ENCODE peak calls at places on chromosomes 2 and 18, in eight cellular contexts. One of them, this sample, is unnamed.

GRCh38 chr2:2886934-2887333 is 490.7 kb downstream of the EIPR1 start:
- DNase-seq in kidney glomerular epithelial cell: no peak
- DNase-seq in ACHN: no peak
- DNase-seq in left ventricle myocardium superior: no peak
- DNase-seq in central memory CD4-positive, alpha-beta T cell: no peak
- DNase-seq in amygdala: no peak
- DNase-seq in stimulated activated CD8-positive, alpha-beta memory T cell treated with anti-CD3 and anti-CD28 coated beads, Interleukin-4, amount 100 ng/mL, for 4 hours: no peak
- DNase-seq in ovary: no peak
- DNase-seq in this sample: peak; percentile 14

GRCh38 chr2:44335806-44336538 is 25.3 kb downstream of the PREPL start:
- DNase-seq in ovary: no peak
- DNase-seq in central memory CD4-positive, alpha-beta T cell: no peak
- DNase-seq in amygdala: no peak
- DNase-seq in kidney glomerular epithelial cell: no peak
- DNase-seq in left ventricle myocardium superior: no peak
- DNase-seq in ACHN: no peak
- DNase-seq in stimulated activated CD8-positive, alpha-beta memory T cell treated with anti-CD3 and anti-CD28 coated beads, Interleukin-4, amount 100 ng/mL, for 4 hours: no peak
- DNase-seq in this sample: no peak

GRCh38 chr2:36697424-36698066 is 1.0 kb downstream of the VIT start:
- DNase-seq in amygdala: no peak
- DNase-seq in central memory CD4-positive, alpha-beta T cell: no peak
- DNase-seq in stimulated activated CD8-positive, alpha-beta memory T cell treated with anti-CD3 and anti-CD28 coated beads, Interleukin-4, amount 100 ng/mL, for 4 hours: no peak
- DNase-seq in left ventricle myocardium superior: no peak
- DNase-seq in kidney glomerular epithelial cell: no peak
- DNase-seq in ACHN: no peak
- DNase-seq in ovary: no peak
- DNase-seq in this sample: no peak

GRCh38 chr18:12862874-12863482 is 21.1 kb downstream of the PTPN2 start:
- DNase-seq in central memory CD4-positive, alpha-beta T cell: no peak
- DNase-seq in stimulated activated CD8-positive, alpha-beta memory T cell treated with anti-CD3 and anti-CD28 coated beads, Interleukin-4, amount 100 ng/mL, for 4 hours: no peak
- DNase-seq in left ventricle myocardium superior: no peak
- DNase-seq in amygdala: no peak
- DNase-seq in ACHN: no peak
- DNase-seq in kidney glomerular epithelial cell: no peak
- DNase-seq in ovary: no peak
- DNase-seq in this sample: no peak

GRCh38 chr18:24811963-24812681 is 351.7 kb downstream of the HRH4 start:
- DNase-seq in left ventricle myocardium superior: no peak
- DNase-seq in kidney glomerular epithelial cell: no peak
- DNase-seq in ovary: no peak
- DNase-seq in ACHN: no peak
- DNase-seq in amygdala: no peak
- DNase-seq in central memory CD4-positive, alpha-beta T cell: no peak
- DNase-seq in stimulated activated CD8-positive, alpha-beta memory T cell treated with anti-CD3 and anti-CD28 coated beads, Interleukin-4, amount 100 ng/mL, for 4 hours: no peak
- DNase-seq in this sample: no peak

GRCh38 chr2:10487144-10488104 is 39.3 kb upstream of the ODC1 start:
- DNase-seq in stimulated activated CD8-positive, alpha-beta memory T cell treated with anti-CD3 and anti-CD28 coated beads, Interleukin-4, amount 100 ng/mL, for 4 hours: no peak
- DNase-seq in left ventricle myocardium superior: no peak
- DNase-seq in ovary: no peak
- DNase-seq in central memory CD4-positive, alpha-beta T cell: no peak
- DNase-seq in kidney glomerular epithelial cell: peak; percentile 14
- DNase-seq in amygdala: no peak
- DNase-seq in ACHN: peak; percentile 15
- DNase-seq in this sample: peak; percentile 53

GRCh38 chr2:167294775-167295140 is 406.5 kb downstream of the XIRP2 start:
- DNase-seq in amygdala: no peak
- DNase-seq in ovary: no peak
- DNase-seq in kidney glomerular epithelial cell: peak; percentile 30
- DNase-seq in left ventricle myocardium superior: no peak
- DNase-seq in central memory CD4-positive, alpha-beta T cell: no peak
- DNase-seq in ACHN: no peak
- DNase-seq in stimulated activated CD8-positive, alpha-beta memory T cell treated with anti-CD3 and anti-CD28 coated beads, Interleukin-4, amount 100 ng/mL, for 4 hours: no peak
- DNase-seq in this sample: no peak

GRCh38 chr2:70328921-70329561 is 27.2 kb upstream of the FAM136A start:
- DNase-seq in stimulated activated CD8-positive, alpha-beta memory T cell treated with anti-CD3 and anti-CD28 coated beads, Interleukin-4, amount 100 ng/mL, for 4 hours: no peak
- DNase-seq in ACHN: no peak
- DNase-seq in kidney glomerular epithelial cell: peak; percentile 71
- DNase-seq in left ventricle myocardium superior: no peak
- DNase-seq in central memory CD4-positive, alpha-beta T cell: no peak
- DNase-seq in ovary: no peak
- DNase-seq in amygdala: no peak
- DNase-seq in this sample: no peak

GRCh38 chr2:203535078-203535783 is at the start of gene RAPH1:
- DNase-seq in central memory CD4-positive, alpha-beta T cell: peak; percentile 48
- DNase-seq in ovary: peak; percentile 80
- DNase-seq in stimulated activated CD8-positive, alpha-beta memory T cell treated with anti-CD3 and anti-CD28 coated beads, Interleukin-4, amount 100 ng/mL, for 4 hours: peak; percentile 30
- DNase-seq in kidney glomerular epithelial cell: peak; percentile 89
- DNase-seq in ACHN: peak; percentile 88
- DNase-seq in amygdala: peak; percentile 67
- DNase-seq in left ventricle myocardium superior: peak; percentile 94
- DNase-seq in this sample: peak; percentile 88

GRCh38 chr2:207048421-207048820 is 109.1 kb downstream of the CPO start:
- DNase-seq in stimulated activated CD8-positive, alpha-beta memory T cell treated with anti-CD3 and anti-CD28 coated beads, Interleukin-4, amount 100 ng/mL, for 4 hours: no peak
- DNase-seq in ovary: no peak
- DNase-seq in central memory CD4-positive, alpha-beta T cell: no peak
- DNase-seq in ACHN: no peak
- DNase-seq in amygdala: no peak
- DNase-seq in kidney glomerular epithelial cell: no peak
- DNase-seq in left ventricle myocardium superior: no peak
- DNase-seq in this sample: no peak

GRCh38 chr2:226426292-226426736 is 373.3 kb downstream of the IRS1 start:
- DNase-seq in amygdala: no peak
- DNase-seq in stimulated activated CD8-positive, alpha-beta memory T cell treated with anti-CD3 and anti-CD28 coated beads, Interleukin-4, amount 100 ng/mL, for 4 hours: no peak
- DNase-seq in left ventricle myocardium superior: no peak
- DNase-seq in ACHN: no peak
- DNase-seq in ovary: no peak
- DNase-seq in central memory CD4-positive, alpha-beta T cell: no peak
- DNase-seq in kidney glomerular epithelial cell: no peak
- DNase-seq in this sample: no peak

GRCh38 chr18:12722731-12723130 is 19.9 kb downstream of the PSMG2 start:
- DNase-seq in left ventricle myocardium superior: no peak
- DNase-seq in kidney glomerular epithelial cell: no peak
- DNase-seq in stimulated activated CD8-positive, alpha-beta memory T cell treated with anti-CD3 and anti-CD28 coated beads, Interleukin-4, amount 100 ng/mL, for 4 hours: no peak
- DNase-seq in amygdala: no peak
- DNase-seq in central memory CD4-positive, alpha-beta T cell: no peak
- DNase-seq in ACHN: no peak
- DNase-seq in ovary: no peak
- DNase-seq in this sample: no peak

This sample was measured in spleen.